ENCODE peak calls at places on chromosomes 11 and 22, in ten cellular contexts. M, X, B, F, N, Q, C, A, U and D are unnamed samples.

GRCh38 chr11:122181893-122182292 is 65.9 kb upstream of the BLID start:
- DNase-seq in M (no peak), X (no peak), B (no peak), F (no peak), N (no peak), Q (no peak), C (no peak), A (no peak), U (no peak), D (no peak)

GRCh38 chr11:86917577-86917976 is 37.6 kb downstream of the FZD4 start:
- DNase-seq in M (peak), X (no peak), B (no peak), F (no peak), N (no peak), Q (no peak), C (peak), A (no peak), U (no peak), D (no peak)

GRCh38 chr11:115501895-115502589 is 2.2 kb downstream of the CADM1 start:
- DNase-seq in M (no peak), X (no peak), B (peak), F (no peak), N (no peak), Q (peak), C (no peak), A (no peak), U (no peak), D (no peak)

GRCh38 chr22:46763051-46763705 is 728 bp downstream of the TBC1D22A start:
- DNase-seq in M (no peak), X (no peak), B (no peak), F (peak), N (peak), Q (peak), C (no peak), A (peak), U (no peak), D (peak)

GRCh38 chr22:48609279-48609865 is 1218.3 kb downstream of the BRD1 start:
- DNase-seq in M (no peak), X (no peak), B (no peak), F (no peak), N (no peak), Q (no peak), C (no peak), A (no peak), U (no peak), D (no peak)

GRCh38 chr22:29517215-29517908 is 36.2 kb downstream of the THOC5 start:
- DNase-seq in M (no peak), X (no peak), B (no peak), F (peak), N (no peak), Q (peak), C (no peak), A (no peak), U (no peak), D (no peak)

GRCh38 chr22:42296381-42296853 is 26.0 kb upstream of the TCF20 start:
- DNase-seq in M (no peak), X (no peak), B (no peak), F (peak), N (no peak), Q (no peak), C (no peak), A (peak), U (no peak), D (no peak)

GRCh38 chr11:29452131-29452530 is 564.7 kb downstream of the KCNA4 start:
- DNase-seq in M (peak), X (no peak), B (no peak), F (no peak), N (no peak), Q (peak), C (peak), A (no peak), U (no peak), D (no peak)

GRCh38 chr11:47106839-47107520 is 69.7 kb downstream of the ARFGAP2 start:
- DNase-seq in M (no peak), X (no peak), B (no peak), F (no peak), N (no peak), Q (no peak), C (no peak), A (no peak), U (no peak), D (no peak)

GRCh38 chr11:36441610-36442208 is 68.4 kb downstream of the TRAF6 start:
- DNase-seq in M (no peak), X (no peak), B (no peak), F (no peak), N (no peak), Q (no peak), C (no peak), A (no peak), U (no peak), D (no peak)

GRCh38 chr11:69981119-69981770 is 96.9 kb upstream of the ANO1 start:
- DNase-seq in M (no peak), X (no peak), B (peak), F (no peak), N (no peak), Q (no peak), C (no peak), A (no peak), U (no peak), D (no peak)

GRCh38 chr11:126647735-126648134 is 292.2 kb downstream of the ST3GAL4 start:
- DNase-seq in M (peak), X (no peak), B (no peak), F (no peak), N (no peak), Q (peak), C (peak), A (no peak), U (no peak), D (no peak)

GRCh38 chr11:104462346-104462745 is 298.4 kb upstream of the PDGFD start:
- DNase-seq in M (peak), X (no peak), B (no peak), F (no peak), N (no peak), Q (no peak), C (peak), A (no peak), U (no peak), D (peak)

GRCh38 chr11:78158987-78159662 is 19.7 kb upstream of the ALG8 start:
- DNase-seq in M (no peak), X (no peak), B (no peak), F (no peak), N (peak), Q (peak), C (no peak), A (no peak), U (no peak), D (no peak)

GRCh38 chr22:43544282-43544673 is 132.5 kb downstream of the MPPED1 start:
- DNase-seq in M (no peak), X (no peak), B (no peak), F (no peak), N (no peak), Q (no peak), C (no peak), A (no peak), U (no peak), D (no peak)

GRCh38 chr22:47000888-47001287 is 238.4 kb downstream of the TBC1D22A start:
- DNase-seq in M (no peak), X (no peak), B (no peak), F (no peak), N (no peak), Q (no peak), C (no peak), A (no peak), U (no peak), D (no peak)

GRCh38 chr11:64569300-64569970 is 21.6 kb upstream of the SLC22A12 start:
- DNase-seq in M (no peak), X (no peak), B (no peak), F (no peak), N (no peak), Q (no peak), C (no peak), A (no peak), U (no peak), D (no peak)

GRCh38 chr22:27220349-27220748 is 563.0 kb downstream of the MIAT start:
- DNase-seq in M (peak), X (no peak), B (no peak), F (no peak), N (no peak), Q (peak), C (peak), A (no peak), U (no peak), D (peak)

GRCh38 chr11:65862941-65863888 is 3.0 kb downstream of the MUS81 start:
- DNase-seq in M (no peak), X (no peak), B (no peak), F (no peak), N (peak), Q (no peak), C (no peak), A (no peak), U (no peak), D (peak)

GRCh38 chr11:119169272-119169719 is 771 bp downstream of the NLRX1 start:
- DNase-seq in M (no peak), X (no peak), B (peak), F (peak), N (peak), Q (peak), C (peak), A (no peak), U (no peak), D (peak)

GRCh38 chr22:50196256-50196655 is 4.6 kb upstream of the SELENOO start:
- DNase-seq in M (no peak), X (no peak), B (no peak), F (no peak), N (no peak), Q (no peak), C (no peak), A (no peak), U (no peak), D (no peak)

GRCh38 chr11:70054020-70054419 is 24.1 kb upstream of the ANO1 start:
- DNase-seq in M (no peak), X (no peak), B (no peak), F (no peak), N (no peak), Q (no peak), C (no peak), A (no peak), U (no peak), D (no peak)